ENCODE peak calls at places on chromosomes 5 and 9, in eight cellular contexts. D, C, J, Y, I, O, U and Q are unnamed samples. For H3K9me3, the result is how much of the 10 kb centered on the place peaks cover.

GRCh38 chr5:95191330-95191729 is 93.6 kb downstream of the MCTP1 start:
- DNase-seq in D (no peak), C (no peak), J (no peak), Y (no peak), I (no peak), O (no peak), U (no peak), Q (no peak)

GRCh38 chr5:158590936-158591863 is 508.5 kb downstream of the EBF1 start:
- DNase-seq in D (peak), C (peak), J (no peak), Y (no peak), I (no peak), O (peak), U (peak), Q (no peak)

GRCh38 chr9:34710023-34710422 is at the start of gene CCL21:
- DNase-seq in D (no peak), C (no peak), J (no peak), Y (no peak), I (no peak), O (no peak), U (peak), Q (no peak)

GRCh38 chr5:99243111-99243510 is 314.3 kb upstream of the CHD1 start:
- DNase-seq in D (no peak), C (no peak), J (no peak), Y (no peak), I (no peak), O (no peak), U (no peak), Q (no peak)

GRCh38 chr9:5557606-5558587 is 47.6 kb downstream of the PDCD1LG2 start:
- DNase-seq in D (no peak), C (no peak), J (no peak), Y (no peak), I (no peak), O (no peak), U (no peak), Q (no peak)

GRCh38 chr5:8320244-8320643 is 451.3 kb downstream of the MTRR start:
- DNase-seq in D (no peak), C (no peak), J (no peak), Y (no peak), I (no peak), O (no peak), U (no peak), Q (no peak)

GRCh38 chr5:554284-554988 is 30.2 kb upstream of the SLC9A3 start:
- DNase-seq in D (no peak), C (no peak), J (no peak), Y (no peak), I (no peak), O (no peak), U (peak), Q (no peak)

GRCh38 chr5:75567710-75568109 is 43.5 kb upstream of the ANKDD1B start:
- DNase-seq in D (no peak), C (peak), J (no peak), Y (no peak), I (peak), O (no peak), U (no peak), Q (no peak)

GRCh38 chr5:13708432-13708831 is 236.1 kb downstream of the DNAH5 start:
- DNase-seq in D (no peak), C (peak), J (no peak), Y (no peak), I (peak), O (no peak), U (no peak), Q (no peak)

GRCh38 chr5:180592176-180592575 is 877 bp upstream of the SCGB3A1 start:
- DNase-seq in D (no peak), C (no peak), J (no peak), Y (no peak), I (no peak), O (no peak), U (no peak), Q (no peak)

GRCh38 chr5:142508027-142508426 is 177.9 kb downstream of the FGF1 start:
- DNase-seq in D (no peak), C (no peak), J (no peak), Y (no peak), I (no peak), O (peak), U (no peak), Q (no peak)

DNA sequence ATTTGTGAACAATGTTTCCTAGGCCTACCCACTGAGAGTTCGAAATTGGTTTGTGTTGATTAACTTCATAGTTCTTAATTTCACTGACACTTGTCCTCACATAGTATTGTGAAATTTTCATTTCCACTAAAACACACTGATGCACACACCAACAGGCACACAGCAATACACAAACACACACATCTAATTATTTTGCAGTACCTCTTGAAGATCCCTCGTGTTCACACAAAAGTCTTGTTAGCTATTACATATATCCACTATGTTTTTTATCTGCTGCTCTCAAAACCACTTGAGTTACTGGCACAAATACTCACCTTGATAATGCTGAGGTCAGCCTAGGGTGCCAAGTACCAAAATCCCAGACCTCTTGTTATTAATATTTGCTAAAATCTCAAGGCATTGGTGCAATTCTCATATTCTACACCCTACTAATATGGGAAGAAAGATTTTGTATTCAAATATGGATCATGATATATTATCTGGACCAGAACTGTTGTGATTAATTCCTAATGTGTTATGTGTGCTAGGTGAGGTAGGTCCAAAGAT is 767.4 kb upstream of the CDH10 start:
- DNase-seq in D (no peak), C (no peak), J (no peak), Y (no peak), I (no peak), O (no peak), U (no peak), Q (no peak)
- H3K9me3 ChIP-seq in D (under half), C (under half), J (under half), Y (under half), I (under half), O (under half), U (under half), Q (under half)

DNA sequence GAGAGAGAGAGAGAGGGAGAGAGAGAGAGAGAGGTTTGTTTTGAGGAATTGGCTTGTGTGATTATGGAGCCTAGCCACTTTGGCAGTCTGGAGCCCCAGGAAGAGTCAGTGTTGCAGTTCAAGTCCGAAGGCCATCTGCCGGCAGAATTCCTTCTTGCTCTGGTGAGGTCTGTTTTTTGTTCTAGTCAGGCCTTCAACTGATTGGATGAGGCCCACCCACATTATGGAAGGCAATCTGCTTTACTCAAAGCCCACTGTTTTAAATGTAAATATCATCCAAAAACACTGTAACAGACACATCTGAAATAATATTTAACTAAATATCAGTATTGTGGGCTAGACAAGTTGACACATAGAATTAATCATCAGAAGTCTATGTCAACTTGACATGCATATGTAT is 11.4 kb upstream of the GRM6 start:
- DNase-seq in D (no peak), C (no peak), J (no peak), Y (no peak), I (no peak), O (no peak), U (no peak), Q (no peak)
- H3K9me3 ChIP-seq in D (under half), C (under half), J (under half), Y (under half), I (under half), O (under half), U (under half), Q (under half)

DNA sequence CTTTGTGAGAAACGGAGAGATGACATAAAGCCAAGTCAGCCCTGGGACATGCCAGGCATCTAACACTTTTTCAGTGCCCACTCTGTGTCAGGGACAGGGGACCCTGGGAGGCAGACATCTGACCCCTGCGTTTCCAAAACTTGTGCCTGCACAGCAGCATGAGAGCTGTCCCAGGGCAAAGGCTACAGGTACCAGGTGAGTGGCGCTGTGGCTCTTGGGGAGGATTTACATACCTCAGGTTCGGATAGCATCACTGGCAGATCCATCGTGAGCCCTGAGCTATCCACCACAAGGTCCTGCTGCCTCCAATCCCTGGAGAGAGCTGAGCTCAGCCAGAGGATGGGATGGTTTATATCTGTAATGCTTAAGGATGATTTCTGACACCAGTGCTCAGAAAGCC is 52.4 kb downstream of the FSTL4 start:
- DNase-seq in D (no peak), C (no peak), J (no peak), Y (no peak), I (no peak), O (no peak), U (no peak), Q (no peak)
- H3K9me3 ChIP-seq in D (under half), C (under half), J (under half), Y (under half), I (under half), O (under half), U (under half), Q (under half)

GRCh38 chr5:141258948-141259347 is 13.8 kb downstream of the PCDHB15 start:
- DNase-seq in D (no peak), C (no peak), J (no peak), Y (no peak), I (no peak), O (no peak), U (no peak), Q (no peak)
- H3K9me3 ChIP-seq in D (half or more), C (under half), J (half or more), Y (half or more), I (under half), O (under half), U (under half), Q (under half)